ENCODE peak calls at places on chromosomes 7 and 10, in five cellular contexts. T, L, X, J and U are unnamed samples.

GRCh38 chr7:3168370-3168769 is 124.7 kb upstream of the CARD11 start:
- DNase-seq in T (no peak), L (no peak), X (no peak), J (no peak), U (no peak)

GRCh38 chr10:10489765-10490164 is 527.9 kb upstream of the CELF2 start:
- DNase-seq in T (no peak), L (no peak), X (no peak), J (no peak), U (no peak)

GRCh38 chr10:48456808-48457761 is 147.8 kb downstream of the ARHGAP22 start:
- DNase-seq in T (no peak), L (no peak), X (no peak), J (no peak), U (no peak)

GRCh38 chr7:36092221-36092771 is 60.8 kb upstream of the EEPD1 start:
- DNase-seq in T (no peak), L (no peak), X (no peak), J (no peak), U (no peak)

GRCh38 chr10:101005361-101005760 is 5.8 kb downstream of the LZTS2 start:
- DNase-seq in T (no peak), L (no peak), X (no peak), J (no peak), U (no peak)

GRCh38 chr10:32143302-32143847 is 87.2 kb upstream of the KIF5B start:
- DNase-seq in T (no peak), L (no peak), X (no peak), J (no peak), U (peak)

GRCh38 chr7:159144756-159145543 is at the start of gene VIPR2:
- DNase-seq in T (peak), L (no peak), X (no peak), J (no peak), U (no peak)

GRCh38 chr7:55552320-55553086 is 19.8 kb downstream of the VOPP1 start:
- DNase-seq in T (no peak), L (no peak), X (no peak), J (no peak), U (peak)

GRCh38 chr10:101779544-101780186 is 3.6 kb downstream of the NPM3 start:
- DNase-seq in T (peak), L (peak), X (peak), J (peak), U (peak)

GRCh38 chr10:60704480-60704879 is 73.8 kb upstream of the CDK1 start:
- DNase-seq in T (no peak), L (no peak), X (no peak), J (no peak), U (no peak)

GRCh38 chr7:123749537-123749857 is 694 bp upstream of the WASL start:
- DNase-seq in T (peak), L (peak), X (no peak), J (peak), U (peak)

GRCh38 chr7:33108931-33109757 is at the start of gene RP9:
- DNase-seq in T (peak), L (peak), X (peak), J (peak), U (peak)

GRCh38 chr10:55019461-55019860 is 218.4 kb upstream of the PCDH15 start:
- DNase-seq in T (no peak), L (no peak), X (no peak), J (no peak), U (no peak)

GRCh38 chr10:6579904-6580278 is at the start of gene PRKCQ:
- DNase-seq in T (no peak), L (no peak), X (no peak), J (peak), U (peak)

GRCh38 chr7:140330128-140330527 is 68.2 kb downstream of the SLC37A3 start:
- DNase-seq in T (no peak), L (no peak), X (no peak), J (no peak), U (no peak)

GRCh38 chr10:124568858-124569622 is 107.4 kb downstream of the LHPP start:
- DNase-seq in T (no peak), L (no peak), X (no peak), J (no peak), U (no peak)

GRCh38 chr10:70256463-70256862 is 23.2 kb upstream of the PPA1 start:
- DNase-seq in T (no peak), L (no peak), X (no peak), J (no peak), U (no peak)

GRCh38 chr7:66748791-66749190 is 8.3 kb downstream of the RABGEF1 start:
- DNase-seq in T (peak), L (no peak), X (peak), J (no peak), U (no peak)

GRCh38 chr7:106542550-106543220 is 118.3 kb downstream of the CCDC71L start:
- DNase-seq in T (no peak), L (peak), X (peak), J (peak), U (peak)

GRCh38 chr10:3132036-3133025 is 40.3 kb downstream of the PITRM1 start:
- DNase-seq in T (no peak), L (no peak), X (no peak), J (no peak), U (no peak)

GRCh38 chr10:6047326-6047611 is 14.9 kb downstream of the IL2RA start:
- DNase-seq in T (no peak), L (no peak), X (no peak), J (no peak), U (no peak)

GRCh38 chr10:60254776-60255175 is 134.9 kb downstream of the ANK3 start:
- DNase-seq in T (no peak), L (no peak), X (no peak), J (no peak), U (no peak)

GRCh38 chr10:110081914-110082313 is 74.1 kb downstream of the ADD3 start:
- DNase-seq in T (peak), L (no peak), X (no peak), J (peak), U (peak)

GRCh38 chr7:10888861-10889260 is 84.8 kb upstream of the PHF14 start:
- DNase-seq in T (no peak), L (no peak), X (no peak), J (no peak), U (no peak)

GRCh38 chr10:33798754-33799153 is 464.3 kb upstream of the NRP1 start:
- DNase-seq in T (no peak), L (no peak), X (no peak), J (no peak), U (no peak)

GRCh38 chr7:65397730-65398142 is 24.1 kb downstream of the ZNF92 start:
- DNase-seq in T (no peak), L (no peak), X (no peak), J (no peak), U (no peak)

GRCh38 chr10:28432210-28432676 is 100.7 kb upstream of the WAC start:
- DNase-seq in T (peak), L (peak), X (peak), J (peak), U (peak)

GRCh38 chr10:68099736-68100135 is 9.6 kb upstream of the MYPN start:
- DNase-seq in T (no peak), L (no peak), X (no peak), J (no peak), U (no peak)

GRCh38 chr7:39703143-39703542 is 79.8 kb downstream of the RALA start:
- DNase-seq in T (no peak), L (no peak), X (no peak), J (peak), U (no peak)

GRCh38 chr10:61786728-61787127 is 114.8 kb upstream of the ARID5B start:
- DNase-seq in T (no peak), L (no peak), X (no peak), J (peak), U (peak)

GRCh38 chr10:97254694-97255093 is 37.7 kb downstream of the ARHGAP19 start:
- DNase-seq in T (no peak), L (no peak), X (no peak), J (no peak), U (no peak)

GRCh38 chr10:77422491-77423338 is 214.9 kb downstream of the KCNMA1 start:
- DNase-seq in T (no peak), L (no peak), X (no peak), J (no peak), U (no peak)

GRCh38 chr7:1466524-1467271 is 7.4 kb upstream of the MICALL2 start:
- DNase-seq in T (peak), L (peak), X (peak), J (peak), U (peak)

GRCh38 chr10:124433461-124433860 is 14.7 kb upstream of the OAT start:
- DNase-seq in T (no peak), L (no peak), X (no peak), J (no peak), U (no peak)

GRCh38 chr7:50649259-50649885 is 84.2 kb upstream of the DDC start:
- DNase-seq in T (no peak), L (no peak), X (peak), J (no peak), U (no peak)

GRCh38 chr7:94452257-94452656 is 57.4 kb upstream of the CASD1 start:
- DNase-seq in T (no peak), L (no peak), X (no peak), J (no peak), U (no peak)

GRCh38 chr7:26457702-26458327 is 166.2 kb downstream of the SNX10 start:
- DNase-seq in T (no peak), L (no peak), X (no peak), J (no peak), U (no peak)

GRCh38 chr7:21773326-21773725 is 172.4 kb downstream of the CDCA7L start:
- DNase-seq in T (no peak), L (no peak), X (no peak), J (no peak), U (no peak)

GRCh38 chr10:91090761-91091529 is 129.5 kb upstream of the PCGF5 start:
- DNase-seq in T (no peak), L (no peak), X (no peak), J (no peak), U (no peak)

GRCh38 chr7:33744293-33744692 is 161.0 kb upstream of the BMPER start:
- DNase-seq in T (no peak), L (no peak), X (no peak), J (no peak), U (no peak)

GRCh38 chr10:72321248-72322029 is 33.3 kb downstream of the DNAJB12 start:
- DNase-seq in T (no peak), L (no peak), X (no peak), J (no peak), U (no peak)

GRCh38 chr10:72322030-72322279 is 32.8 kb downstream of the DNAJB12 start:
- DNase-seq in T (no peak), L (no peak), X (no peak), J (no peak), U (no peak)

GRCh38 chr10:72320676-72321247 is 34.0 kb downstream of the DNAJB12 start:
- DNase-seq in T (no peak), L (peak), X (peak), J (peak), U (peak)

GRCh38 chr10:72318383-72319262 is 36.1 kb downstream of the DNAJB12 start:
- DNase-seq in T (no peak), L (no peak), X (no peak), J (no peak), U (no peak)

GRCh38 chr10:72319416-72320254 is 35.1 kb downstream of the DNAJB12 start:
- DNase-seq in T (peak), L (peak), X (peak), J (peak), U (peak)
- TF ChIP-seq CTCF in T (no peak), L (no peak), X (no peak), J (no peak), U (no peak)

GRCh38 chr10:131908151-131908550 is 7.3 kb downstream of the PPP2R2D start:
- DNase-seq in T (no peak), L (no peak), X (no peak), J (no peak), U (no peak)
- H3K27ac ChIP-seq in T (no peak), L (no peak), X (no peak), J (no peak), U (no peak)

DNA sequence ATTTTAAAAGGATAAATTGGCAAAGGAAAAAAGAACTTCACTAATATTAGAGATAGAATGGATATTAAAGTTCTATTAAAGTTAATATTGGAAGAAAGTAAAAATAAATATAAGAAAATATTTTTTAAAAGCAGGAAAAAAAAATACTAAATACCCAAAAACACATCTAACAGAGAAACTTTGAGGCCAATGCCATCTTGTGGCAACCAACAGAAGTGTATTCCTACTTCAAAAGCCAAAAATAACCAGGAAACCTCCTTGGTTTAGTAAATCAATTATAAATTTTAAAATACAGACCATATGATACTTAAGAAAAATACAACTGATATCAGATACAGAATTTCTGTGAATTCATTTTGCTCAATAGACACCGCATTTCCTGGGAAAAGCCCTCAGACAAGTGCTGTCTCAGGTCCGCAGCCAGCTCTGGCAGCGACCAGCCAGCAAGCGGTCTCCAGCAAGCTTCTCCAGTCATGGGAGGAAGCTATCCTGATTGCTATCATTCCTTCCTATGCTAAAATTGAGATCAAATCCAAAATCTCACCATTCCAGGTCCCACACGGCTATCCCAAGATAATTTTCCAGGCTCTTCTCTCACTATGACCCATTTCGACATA is 65.3 kb downstream of the LMBR1 start:
- DNase-seq in T (no peak), L (no peak), X (no peak), J (peak), U (peak)
- TF ChIP-seq CTCF in T (peak), L (no peak), X (no peak), J (peak), U (peak)

GRCh38 chr10:46267132-46267985 is 19.4 kb upstream of the ANTXRL start:
- DNase-seq in T (no peak), L (no peak), X (no peak), J (no peak), U (no peak)
- H3K27ac ChIP-seq in T (no peak), L (peak), X (no peak), J (no peak), U (no peak)

DNA sequence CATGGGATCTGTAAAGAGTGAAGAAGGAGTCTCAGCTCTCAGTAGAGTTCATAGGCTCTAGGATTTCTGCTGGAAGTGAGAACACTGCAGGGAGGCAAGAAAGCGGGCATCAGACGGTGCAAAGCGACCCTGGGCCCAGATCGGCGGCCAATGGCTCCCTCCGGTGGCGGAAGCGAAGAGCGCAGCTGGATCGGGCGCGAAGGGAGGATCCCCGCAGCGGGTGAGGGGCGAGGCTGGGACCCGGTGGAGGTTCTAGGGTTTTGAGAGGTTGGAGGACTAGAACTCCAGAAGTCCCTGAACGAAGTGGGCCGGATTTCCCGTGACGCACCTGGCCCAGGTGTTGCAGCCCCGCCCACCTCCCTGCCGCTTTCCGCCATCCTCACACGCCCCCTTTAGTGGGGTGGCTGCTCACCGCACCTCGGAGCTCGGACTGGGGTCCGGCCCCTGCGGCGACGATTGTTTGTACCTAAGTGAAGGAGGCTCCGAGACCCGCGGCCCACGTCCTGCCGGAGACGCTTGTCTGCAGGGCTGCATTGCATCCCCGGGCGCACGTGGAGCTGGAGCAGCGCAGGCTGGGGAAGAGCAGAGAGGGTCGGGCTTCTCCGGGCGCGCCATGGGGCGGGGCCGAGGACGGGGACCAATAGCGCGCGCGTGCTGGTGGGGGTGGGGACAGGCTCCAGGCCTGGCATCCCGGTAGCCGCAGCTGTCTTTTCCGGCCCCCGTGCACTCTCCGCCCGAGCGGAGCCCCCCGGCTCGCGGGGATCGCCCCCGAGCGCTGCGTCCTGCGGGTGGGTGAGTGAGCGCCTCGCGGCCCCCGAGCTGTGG is at the start of gene SLC12A9:
- DNase-seq in T (peak), L (peak), X (peak), J (peak), U (peak)
- TF ChIP-seq CTCF in T (peak), L (peak), X (peak), J (peak), U (peak)

GRCh38 chr10:22340362-22341189 is 4.7 kb upstream of the SPAG6 start:
- DNase-seq in T (peak), L (peak), X (peak), J (peak), U (peak)

GRCh38 chr10:22341190-22341935 is 3.9 kb upstream of the SPAG6 start:
- DNase-seq in T (no peak), L (no peak), X (no peak), J (peak), U (no peak)

GRCh38 chr10:22338260-22338894 is 6.9 kb upstream of the SPAG6 start:
- DNase-seq in T (no peak), L (no peak), X (no peak), J (no peak), U (no peak)

GRCh38 chr10:22341936-22342222 is 3.4 kb upstream of the SPAG6 start:
- DNase-seq in T (no peak), L (no peak), X (no peak), J (no peak), U (no peak)

DNA sequence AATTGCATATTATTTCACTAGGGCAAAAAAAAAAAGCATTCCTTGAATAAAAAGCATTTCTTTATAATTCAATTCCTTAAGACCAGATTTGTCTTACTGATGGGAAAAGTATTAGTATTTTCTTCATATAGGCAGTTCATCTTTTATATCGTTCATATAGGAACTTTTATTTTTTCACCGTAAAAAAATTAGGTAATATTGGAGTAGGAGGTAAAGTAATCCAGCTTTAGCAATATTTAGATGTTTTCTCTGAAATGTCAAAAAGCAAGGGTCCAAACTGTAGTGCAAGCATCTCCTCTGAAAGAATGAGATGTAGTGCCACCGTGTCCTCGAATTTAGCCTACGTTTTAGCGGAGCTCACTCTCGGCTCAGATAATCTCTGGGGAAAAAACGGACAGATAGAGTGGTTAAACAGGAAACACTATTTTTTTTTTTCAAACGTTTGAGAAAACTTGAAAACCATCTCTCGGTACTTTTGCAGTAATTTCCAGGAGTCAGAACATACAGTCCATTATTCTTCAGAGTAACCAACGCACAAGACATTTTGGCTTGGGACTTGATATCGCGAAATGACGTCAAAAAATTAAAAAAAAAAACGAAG is 5.4 kb upstream of the SPAG6 start:
- DNase-seq in T (no peak), L (no peak), X (no peak), J (no peak), U (no peak)
- H3K27ac ChIP-seq in T (no peak), L (peak), X (no peak), J (peak), U (peak)

DNA sequence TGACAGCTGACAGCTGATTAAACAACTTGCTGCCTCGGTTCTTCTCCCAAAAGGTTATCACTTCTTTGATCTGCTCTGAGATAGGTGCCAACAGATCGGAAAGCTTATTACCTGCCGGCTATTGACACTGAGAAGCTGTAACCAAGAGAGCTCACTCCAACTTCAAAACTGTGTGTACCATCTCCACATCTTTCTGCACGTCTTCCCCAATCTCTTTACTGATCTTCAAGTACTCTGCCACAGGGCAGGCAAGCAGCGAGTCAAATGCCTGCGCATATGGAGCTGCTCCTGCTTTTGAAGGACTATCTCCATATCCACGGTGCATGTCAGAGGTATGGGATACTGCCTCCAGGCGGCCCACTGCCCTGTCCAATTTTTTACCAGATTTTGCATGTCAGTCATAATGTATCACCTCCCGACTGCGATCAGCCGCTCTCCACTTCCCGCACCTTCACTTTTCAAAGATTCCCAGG is 352 bp upstream of the ZNF485 start:
- DNase-seq in T (no peak), L (no peak), X (no peak), J (no peak), U (no peak)
- TF ChIP-seq CTCF in T (no peak), L (no peak), X (no peak), J (no peak), U (no peak)

GRCh38 chr7:129443612-129444011 is 9.4 kb downstream of the STRIP2 start:
- DNase-seq in T (peak), L (no peak), X (no peak), J (no peak), U (no peak)

GRCh38 chr7:129437190-129437589 is 3.0 kb downstream of the STRIP2 start:
- DNase-seq in T (no peak), L (no peak), X (no peak), J (no peak), U (no peak)

GRCh38 chr7:129438839-129439640 is 4.8 kb downstream of the STRIP2 start:
- DNase-seq in T (no peak), L (no peak), X (no peak), J (peak), U (peak)

GRCh38 chr7:129438281-129438838 is 4.1 kb downstream of the STRIP2 start:
- DNase-seq in T (no peak), L (no peak), X (no peak), J (no peak), U (no peak)

GRCh38 chr7:129439963-129440625 is 5.9 kb downstream of the STRIP2 start:
- DNase-seq in T (no peak), L (no peak), X (no peak), J (no peak), U (no peak)
- H3K27ac ChIP-seq in T (no peak), L (no peak), X (no peak), J (peak), U (no peak)